ENCODE peak calls at places on chromosomes 3 and 15, in five cellular contexts. One of them, this sample, is unnamed.

GRCh38 chr3:9649791-9650521 is 651 bp downstream of the MTMR14 start:
- DNase-seq in heart left ventricle: no peak
- DNase-seq in ovary: no peak
- DNase-seq in body of pancreas: peak; percentile 19
- DNase-seq in adrenal gland: no peak
- DNase-seq in this sample: no peak

GRCh38 chr15:84953136-84953535 is 28.5 kb upstream of the PDE8A start:
- DNase-seq in heart left ventricle: no peak
- DNase-seq in ovary: no peak
- DNase-seq in body of pancreas: no peak
- DNase-seq in adrenal gland: no peak
- DNase-seq in this sample: no peak

GRCh38 chr15:88908697-88909621 is 4.2 kb downstream of the MFGE8 start:
- DNase-seq in heart left ventricle: no peak
- DNase-seq in ovary: peak; percentile 44
- DNase-seq in body of pancreas: no peak
- DNase-seq in adrenal gland: no peak
- DNase-seq in this sample: no peak

GRCh38 chr3:16837602-16838001 is 47.2 kb upstream of the PLCL2 start:
- DNase-seq in heart left ventricle: peak; percentile 31
- DNase-seq in ovary: peak; percentile 39
- DNase-seq in body of pancreas: peak; percentile 31
- DNase-seq in adrenal gland: peak; percentile 72
- DNase-seq in this sample: no peak

GRCh38 chr3:159499031-159499793 is 489.4 kb upstream of the IL12A start:
- DNase-seq in heart left ventricle: no peak
- DNase-seq in ovary: no peak
- DNase-seq in body of pancreas: no peak
- DNase-seq in adrenal gland: no peak
- DNase-seq in this sample: no peak

GRCh38 chr3:48709051-48709461 is 8.0 kb downstream of the IP6K2 start:
- DNase-seq in heart left ventricle: no peak
- DNase-seq in ovary: no peak
- DNase-seq in body of pancreas: no peak
- DNase-seq in adrenal gland: no peak
- DNase-seq in this sample: no peak

GRCh38 chr3:183438749-183439148 is 10.3 kb upstream of the MCF2L2 start:
- DNase-seq in heart left ventricle: no peak
- DNase-seq in ovary: no peak
- DNase-seq in body of pancreas: peak; percentile 56
- DNase-seq in adrenal gland: no peak
- DNase-seq in this sample: no peak

GRCh38 chr3:7744850-7745249 is 756.8 kb upstream of the LMCD1 start:
- DNase-seq in heart left ventricle: no peak
- DNase-seq in ovary: no peak
- DNase-seq in body of pancreas: no peak
- DNase-seq in adrenal gland: no peak
- DNase-seq in this sample: no peak

GRCh38 chr3:71356272-71356671 is 227.3 kb downstream of the FOXP1 start:
- DNase-seq in heart left ventricle: no peak
- DNase-seq in ovary: no peak
- DNase-seq in body of pancreas: no peak
- DNase-seq in adrenal gland: no peak
- DNase-seq in this sample: no peak

GRCh38 chr3:124780767-124781485 is 50.7 kb downstream of the UMPS start:
- DNase-seq in heart left ventricle: peak; percentile 89
- DNase-seq in ovary: peak; percentile 50
- DNase-seq in body of pancreas: peak; percentile 58
- DNase-seq in adrenal gland: peak; percentile 65
- DNase-seq in this sample: peak; percentile 60

GRCh38 chr15:97993310-97993738 is 32.8 kb downstream of the ARRDC4 start:
- DNase-seq in heart left ventricle: no peak
- DNase-seq in ovary: no peak
- DNase-seq in body of pancreas: no peak
- DNase-seq in adrenal gland: peak; percentile 64
- DNase-seq in this sample: no peak

GRCh38 chr15:57158589-57158988 is 217.7 kb upstream of the CGNL1 start:
- DNase-seq in heart left ventricle: no peak
- DNase-seq in ovary: no peak
- DNase-seq in body of pancreas: no peak
- DNase-seq in adrenal gland: peak; percentile 49
- DNase-seq in this sample: no peak

GRCh38 chr3:50245251-50245745 is 9.3 kb downstream of the GNAI2 start:
- DNase-seq in heart left ventricle: no peak
- DNase-seq in ovary: no peak
- DNase-seq in body of pancreas: no peak
- DNase-seq in adrenal gland: no peak
- DNase-seq in this sample: no peak

GRCh38 chr15:71596672-71597071 is 213.7 kb upstream of the NR2E3 start:
- DNase-seq in heart left ventricle: peak; percentile 60
- DNase-seq in ovary: peak; percentile 37
- DNase-seq in body of pancreas: peak; percentile 33
- DNase-seq in adrenal gland: peak; percentile 36
- DNase-seq in this sample: peak; percentile 51

GRCh38 chr15:91866971-91867372 is 13.5 kb downstream of the SLCO3A1 start:
- DNase-seq in heart left ventricle: peak; percentile 67
- DNase-seq in ovary: peak; percentile 43
- DNase-seq in body of pancreas: no peak
- DNase-seq in adrenal gland: peak; percentile 84
- DNase-seq in this sample: peak; percentile 93

GRCh38 chr15:65069779-65070546 is 2.2 kb upstream of the RASL12 start:
- DNase-seq in heart left ventricle: no peak
- DNase-seq in ovary: no peak
- DNase-seq in body of pancreas: no peak
- DNase-seq in adrenal gland: no peak
- DNase-seq in this sample: peak; percentile 36

GRCh38 chr15:62706361-62706760 is 336.2 kb upstream of the TPM1 start:
- DNase-seq in heart left ventricle: no peak
- DNase-seq in ovary: no peak
- DNase-seq in body of pancreas: no peak
- DNase-seq in adrenal gland: no peak
- DNase-seq in this sample: no peak

GRCh38 chr3:72487946-72488735 is 360.1 kb downstream of the SHQ1 start:
- DNase-seq in heart left ventricle: no peak
- DNase-seq in ovary: no peak
- DNase-seq in body of pancreas: no peak
- DNase-seq in adrenal gland: no peak
- DNase-seq in this sample: no peak

GRCh38 chr3:159486580-159486979 is 502.1 kb upstream of the IL12A start:
- DNase-seq in heart left ventricle: no peak
- DNase-seq in ovary: no peak
- DNase-seq in body of pancreas: no peak
- DNase-seq in adrenal gland: no peak
- DNase-seq in this sample: no peak

GRCh38 chr3:54600441-54601204 is 327.2 kb downstream of the LRTM1 start:
- DNase-seq in heart left ventricle: peak; percentile 21
- DNase-seq in ovary: peak; percentile 30
- DNase-seq in body of pancreas: no peak
- DNase-seq in adrenal gland: no peak
- DNase-seq in this sample: peak; percentile 40

GRCh38 chr3:31472479-31473390 is 60.0 kb upstream of the STT3B start:
- DNase-seq in heart left ventricle: no peak
- DNase-seq in ovary: no peak
- DNase-seq in body of pancreas: no peak
- DNase-seq in adrenal gland: no peak
- DNase-seq in this sample: no peak

GRCh38 chr3:141875893-141876380 is 506 bp upstream of the ATP1B3 start:
- DNase-seq in heart left ventricle: peak; percentile 77
- DNase-seq in ovary: peak; percentile 80
- DNase-seq in body of pancreas: peak; percentile 55
- DNase-seq in adrenal gland: peak; percentile 55
- DNase-seq in this sample: no peak

GRCh38 chr3:122890077-122890484 is 95.2 kb downstream of the SLC49A4 start:
- DNase-seq in heart left ventricle: peak; percentile 78
- DNase-seq in ovary: no peak
- DNase-seq in body of pancreas: peak; percentile 55
- DNase-seq in adrenal gland: peak; percentile 65
- DNase-seq in this sample: peak; percentile 39

GRCh38 chr3:45623434-45623833 is 28.9 kb downstream of the LIMD1 start:
- DNase-seq in heart left ventricle: no peak
- DNase-seq in ovary: no peak
- DNase-seq in body of pancreas: no peak
- DNase-seq in adrenal gland: no peak
- DNase-seq in this sample: no peak

GRCh38 chr15:40320931-40321371 is 2.5 kb upstream of the INAFM2 start:
- DNase-seq in heart left ventricle: peak; percentile 65
- DNase-seq in ovary: peak; percentile 35
- DNase-seq in body of pancreas: peak; percentile 79
- DNase-seq in adrenal gland: peak; percentile 61
- DNase-seq in this sample: peak; percentile 65

DNA sequence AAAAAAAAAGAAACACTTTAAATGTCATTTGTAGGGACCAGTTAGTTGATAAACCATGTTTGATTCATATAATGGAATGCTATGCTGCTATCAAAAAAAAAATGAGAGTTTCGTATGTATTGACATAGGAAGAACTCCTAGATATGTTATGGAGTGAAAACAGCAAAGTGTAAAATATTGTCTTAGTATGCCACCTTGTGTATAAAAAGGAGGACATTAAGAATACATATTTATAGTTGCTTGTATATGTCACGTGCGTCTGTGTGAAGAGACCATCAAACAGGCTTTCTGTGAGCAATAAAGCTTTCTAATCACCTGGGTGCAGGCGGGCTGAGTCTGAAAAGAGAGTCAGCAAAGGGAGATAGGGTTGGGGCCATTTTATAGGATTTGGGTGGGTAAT is 39.5 kb downstream of the KBTBD8 start:
- DNase-seq in heart left ventricle: no peak
- DNase-seq in ovary: no peak
- DNase-seq in body of pancreas: no peak
- DNase-seq in adrenal gland: no peak
- DNase-seq in this sample: no peak
- TF ChIP-seq CTCF in heart left ventricle: peak; percentile 22
- TF ChIP-seq CTCF in ovary: no peak
- TF ChIP-seq CTCF in body of pancreas: no peak
- TF ChIP-seq CTCF in adrenal gland: peak; percentile 31
- TF ChIP-seq CTCF in this sample: no peak

DNA sequence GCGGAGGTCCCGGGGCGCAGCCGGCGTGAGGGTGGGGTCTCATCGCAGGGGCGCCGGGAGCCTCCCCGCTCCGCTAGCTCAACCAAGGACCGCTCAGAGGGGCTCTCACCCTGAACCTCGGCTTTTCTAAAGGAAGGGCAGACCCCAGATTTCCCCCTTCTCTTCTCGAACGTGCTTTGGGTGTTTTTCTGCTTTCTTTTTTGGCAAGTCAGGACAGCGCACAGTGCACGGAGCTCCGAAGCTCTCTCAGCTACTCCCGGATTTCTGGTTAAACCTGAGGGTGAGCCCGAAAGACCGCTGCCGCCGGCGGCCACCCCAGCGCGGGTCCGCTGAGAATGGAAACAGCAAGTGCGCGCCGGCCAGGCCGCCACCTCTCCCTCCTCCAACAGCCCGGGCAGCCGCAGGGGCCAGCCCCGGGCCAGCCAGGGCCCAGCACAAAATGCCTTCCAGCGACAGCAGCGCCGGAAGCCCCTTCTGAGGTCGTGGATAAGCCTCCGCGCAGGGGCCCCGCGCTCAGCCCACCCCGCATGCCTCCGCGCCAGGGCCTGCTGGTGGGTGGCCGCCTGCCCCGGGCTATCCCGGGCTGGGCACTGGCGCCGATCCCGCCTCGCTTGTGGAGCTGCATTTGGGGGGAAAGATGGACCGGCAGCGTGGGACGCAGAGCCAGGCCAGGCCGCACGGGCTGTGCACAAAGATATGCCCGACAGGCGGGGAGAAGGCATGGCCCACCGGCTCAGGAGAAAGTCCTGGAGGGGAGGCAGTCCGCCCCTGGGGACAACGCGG is 8.2 kb upstream of the OCA2 start:
- DNase-seq in heart left ventricle: peak; percentile 21
- DNase-seq in ovary: peak; percentile 33
- DNase-seq in body of pancreas: no peak
- DNase-seq in adrenal gland: no peak
- DNase-seq in this sample: peak; percentile 37
- TF ChIP-seq POLR2A in heart left ventricle: no peak
- TF ChIP-seq POLR2A in ovary: no peak
- TF ChIP-seq POLR2A in body of pancreas: no peak
- TF ChIP-seq POLR2A in adrenal gland: no peak
- TF ChIP-seq POLR2A in this sample: no peak

GRCh38 chr3:111610189-111610588 is 15.0 kb upstream of the ZBED2 start:
- DNase-seq in heart left ventricle: no peak
- DNase-seq in ovary: no peak
- DNase-seq in body of pancreas: no peak
- DNase-seq in adrenal gland: no peak
- DNase-seq in this sample: no peak

GRCh38 chr3:111609700-111610099 is 14.6 kb upstream of the ZBED2 start:
- DNase-seq in heart left ventricle: no peak
- DNase-seq in ovary: no peak
- DNase-seq in body of pancreas: no peak
- DNase-seq in adrenal gland: no peak
- DNase-seq in this sample: no peak

GRCh38 chr3:111608378-111608777 is 13.2 kb upstream of the ZBED2 start:
- DNase-seq in heart left ventricle: no peak
- DNase-seq in ovary: no peak
- DNase-seq in body of pancreas: no peak
- DNase-seq in adrenal gland: no peak
- DNase-seq in this sample: no peak

GRCh38 chr3:111613294-111613693 is 18.1 kb upstream of the ZBED2 start:
- DNase-seq in heart left ventricle: no peak
- DNase-seq in ovary: no peak
- DNase-seq in body of pancreas: no peak
- DNase-seq in adrenal gland: no peak
- DNase-seq in this sample: no peak

DNA sequence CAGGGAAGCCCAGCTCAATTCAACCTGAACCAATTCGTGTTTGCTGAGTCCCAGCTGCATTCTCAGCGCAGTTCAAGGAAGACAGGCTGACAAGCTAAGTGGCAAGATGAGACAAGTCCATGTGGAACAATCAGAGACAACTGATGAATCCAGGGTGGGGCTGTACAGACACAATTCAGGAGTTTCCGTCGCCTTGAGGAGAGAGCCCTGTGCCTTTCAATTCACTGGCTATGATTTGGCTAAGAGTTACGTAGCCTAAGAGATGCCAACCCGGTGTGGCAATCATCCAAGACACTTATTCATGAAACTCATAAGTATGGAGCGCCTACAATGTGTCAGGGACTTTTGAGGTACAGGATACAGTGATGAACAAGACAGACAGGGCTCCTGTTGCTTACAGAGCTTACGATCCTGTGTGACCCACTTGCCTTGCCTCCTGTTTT is 15.5 kb upstream of the ZBED2 start:
- DNase-seq in heart left ventricle: no peak
- DNase-seq in ovary: no peak
- DNase-seq in body of pancreas: no peak
- DNase-seq in adrenal gland: no peak
- DNase-seq in this sample: no peak
- H3K27ac ChIP-seq in heart left ventricle: no peak overlapping the region
- H3K27ac ChIP-seq in ovary: no peak overlapping the region
- H3K27ac ChIP-seq in body of pancreas: no peak overlapping the region
- H3K27ac ChIP-seq in adrenal gland: no peak overlapping the region
- H3K27ac ChIP-seq in this sample: no peak overlapping the region

DNA sequence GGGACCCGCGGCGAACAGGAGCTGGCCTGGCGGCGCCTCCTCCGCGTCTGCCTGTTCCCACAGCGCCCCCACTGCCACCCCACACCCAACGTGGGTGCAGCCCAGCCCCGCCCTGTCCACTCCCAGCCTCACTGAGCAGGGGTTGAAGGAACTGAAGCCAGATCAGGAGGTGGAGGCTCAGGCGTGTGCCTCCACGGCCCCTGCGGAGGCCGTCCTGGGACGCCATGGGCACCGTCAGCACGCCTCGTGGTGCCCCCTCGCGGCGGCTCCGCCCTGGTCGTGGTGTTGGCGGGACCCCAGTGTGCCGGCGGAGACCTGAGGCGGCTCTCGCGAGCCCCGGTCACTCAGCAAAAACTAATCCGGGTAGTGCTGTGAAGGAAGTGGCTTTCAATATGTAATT is 39.0 kb upstream of the PRSS50 start:
- DNase-seq in heart left ventricle: no peak
- DNase-seq in ovary: no peak
- DNase-seq in body of pancreas: no peak
- DNase-seq in adrenal gland: no peak
- DNase-seq in this sample: no peak
- TF ChIP-seq CTCF in heart left ventricle: no peak
- TF ChIP-seq CTCF in ovary: no peak
- TF ChIP-seq CTCF in body of pancreas: no peak
- TF ChIP-seq CTCF in adrenal gland: no peak
- TF ChIP-seq CTCF in this sample: no peak

This sample was measured in thyroid gland.